ENCODE peak calls at places on chromosomes 5 and 9, in seven cellular contexts. W, L, Y, D, R, J and T are unnamed samples.

GRCh38 chr5:132055808-132056609 is 4.4 kb upstream of the IL3 start:
- DNase-seq in W (no peak), L (peak), Y (peak), D (no peak), R (peak), J (peak), T (no peak)

GRCh38 chr9:78811562-78812276 is 514.8 kb downstream of the PSAT1 start:
- DNase-seq in W (no peak), L (no peak), Y (no peak), D (peak), R (no peak), J (no peak), T (no peak)

GRCh38 chr9:124011460-124012301 is at the start of gene LHX2:
- DNase-seq in W (peak), L (no peak), Y (peak), D (peak), R (no peak), J (no peak), T (no peak)

GRCh38 chr5:58844395-58844794 is 261.5 kb downstream of the RAB3C start:
- DNase-seq in W (no peak), L (no peak), Y (no peak), D (peak), R (no peak), J (no peak), T (no peak)

GRCh38 chr9:133968966-133969617 is 23.0 kb downstream of the VAV2 start:
- DNase-seq in W (no peak), L (no peak), Y (no peak), D (no peak), R (no peak), J (no peak), T (no peak)

GRCh38 chr5:1511651-1512540 is 11.9 kb downstream of the LPCAT1 start:
- DNase-seq in W (peak), L (peak), Y (no peak), D (peak), R (no peak), J (no peak), T (no peak)

GRCh38 chr5:170523129-170523497 is 19.3 kb downstream of the KCNIP1 start:
- DNase-seq in W (no peak), L (no peak), Y (no peak), D (no peak), R (no peak), J (no peak), T (no peak)

GRCh38 chr5:174020928-174021304 is 24.6 kb upstream of the NSG2 start:
- DNase-seq in W (no peak), L (no peak), Y (no peak), D (no peak), R (no peak), J (no peak), T (no peak)

GRCh38 chr5:170430871-170431437 is 41.8 kb upstream of the KCNMB1 start:
- DNase-seq in W (no peak), L (peak), Y (no peak), D (peak), R (no peak), J (no peak), T (no peak)

GRCh38 chr5:14481299-14481799 is 100.2 kb upstream of the OTULINL start:
- DNase-seq in W (no peak), L (no peak), Y (no peak), D (no peak), R (no peak), J (no peak), T (no peak)

GRCh38 chr5:97874491-97874890 is 691.4 kb upstream of the RIOK2 start:
- DNase-seq in W (no peak), L (no peak), Y (no peak), D (no peak), R (no peak), J (no peak), T (no peak)

GRCh38 chr5:81122271-81122670 is 110.9 kb upstream of the CKMT2 start:
- DNase-seq in W (no peak), L (no peak), Y (no peak), D (no peak), R (no peak), J (no peak), T (no peak)

GRCh38 chr5:83026930-83027687 is 50.1 kb downstream of the TMEM167A start:
- DNase-seq in W (peak), L (no peak), Y (no peak), D (peak), R (no peak), J (no peak), T (no peak)

GRCh38 chr5:78109891-78110324 is 184.6 kb downstream of the AP3B1 start:
- DNase-seq in W (peak), L (no peak), Y (no peak), D (no peak), R (no peak), J (no peak), T (no peak)

GRCh38 chr5:159978358-159978757 is 30.6 kb upstream of the TTC1 start:
- DNase-seq in W (no peak), L (no peak), Y (no peak), D (no peak), R (no peak), J (no peak), T (no peak)

GRCh38 chr5:74042559-74043357 is 416.8 kb downstream of the ARHGEF28 start:
- DNase-seq in W (no peak), L (no peak), Y (no peak), D (peak), R (no peak), J (no peak), T (no peak)

GRCh38 chr5:27854243-27854852 is 816.0 kb upstream of the CDH9 start:
- DNase-seq in W (no peak), L (no peak), Y (no peak), D (peak), R (no peak), J (no peak), T (no peak)

GRCh38 chr5:65769539-65769938 is 47.5 kb downstream of the NLN start:
- DNase-seq in W (no peak), L (no peak), Y (no peak), D (no peak), R (no peak), J (no peak), T (no peak)

GRCh38 chr9:129750010-129750409 is 2.8 kb downstream of the PTGES start:
- DNase-seq in W (no peak), L (no peak), Y (no peak), D (peak), R (no peak), J (no peak), T (no peak)

GRCh38 chr9:95189230-95190098 is 128.0 kb downstream of the FANCC start:
- DNase-seq in W (no peak), L (no peak), Y (peak), D (no peak), R (no peak), J (peak), T (no peak)

GRCh38 chr5:16674750-16675149 is 58.0 kb upstream of the RETREG1 start:
- DNase-seq in W (no peak), L (no peak), Y (no peak), D (no peak), R (no peak), J (no peak), T (no peak)

GRCh38 chr5:89572696-89573095 is 689.7 kb upstream of the MEF2C start:
- DNase-seq in W (no peak), L (no peak), Y (no peak), D (no peak), R (no peak), J (no peak), T (no peak)

GRCh38 chr5:32600057-32600622 is 14.8 kb downstream of the SUB1 start:
- DNase-seq in W (no peak), L (no peak), Y (no peak), D (no peak), R (no peak), J (no peak), T (no peak)

GRCh38 chr5:117594165-117594564 is 1019.5 kb upstream of the SEMA6A start:
- DNase-seq in W (no peak), L (no peak), Y (no peak), D (no peak), R (no peak), J (no peak), T (no peak)

GRCh38 chr5:52674815-52675545 is 112.7 kb upstream of the ITGA1 start:
- DNase-seq in W (no peak), L (no peak), Y (no peak), D (no peak), R (no peak), J (no peak), T (no peak)

GRCh38 chr9:35903049-35903448 is 3.0 kb upstream of the HRCT1 start:
- DNase-seq in W (peak), L (no peak), Y (peak), D (peak), R (peak), J (peak), T (peak)

GRCh38 chr5:107199756-107200155 is 471.0 kb downstream of the EFNA5 start:
- DNase-seq in W (no peak), L (no peak), Y (no peak), D (no peak), R (no peak), J (no peak), T (no peak)

GRCh38 chr9:12464910-12465512 is 228.2 kb upstream of the TYRP1 start:
- DNase-seq in W (peak), L (no peak), Y (peak), D (no peak), R (no peak), J (peak), T (no peak)

GRCh38 chr9:117715411-117715989 is 11.3 kb downstream of the TLR4 start:
- DNase-seq in W (no peak), L (no peak), Y (no peak), D (no peak), R (no peak), J (no peak), T (no peak)

GRCh38 chr5:81631124-81631523 is 119.8 kb downstream of the SSBP2 start:
- DNase-seq in W (peak), L (no peak), Y (no peak), D (no peak), R (peak), J (peak), T (no peak)

GRCh38 chr5:54229041-54229780 is 81.2 kb downstream of the ARL15 start:
- DNase-seq in W (peak), L (peak), Y (peak), D (peak), R (peak), J (peak), T (peak)

GRCh38 chr9:37602817-37603216 is 10.4 kb upstream of the TOMM5 start:
- DNase-seq in W (no peak), L (no peak), Y (no peak), D (no peak), R (no peak), J (no peak), T (no peak)

GRCh38 chr5:175893466-175893865 is 22.1 kb downstream of the CPLX2 start:
- DNase-seq in W (no peak), L (peak), Y (no peak), D (no peak), R (no peak), J (no peak), T (no peak)

GRCh38 chr5:104793452-104794120 is 1231.0 kb upstream of the NUDT12 start:
- DNase-seq in W (no peak), L (no peak), Y (no peak), D (no peak), R (no peak), J (no peak), T (no peak)

GRCh38 chr5:56489272-56489671 is 256.1 kb upstream of the ANKRD55 start:
- DNase-seq in W (no peak), L (no peak), Y (no peak), D (no peak), R (no peak), J (no peak), T (no peak)